ENCODE peak calls at places on chromosomes 11 and 22, in seven cellular contexts. F is lower lobe of right lung, L is left ventricle myocardium superior, C is occipital lobe, H is fibroblast of villous mesenchyme, Q is GM23338, U is amniotic stem cell. G is an unnamed sample.

GRCh38 chr11:61577383-61578118 is 3.3 kb downstream of the SYT7 start:
- DNase-seq in Q (peak), L (peak), U (no peak), C (no peak), H (no peak), F (no peak), G (no peak)

GRCh38 chr11:123381817-123382554 is 48.1 kb upstream of the GRAMD1B start:
- DNase-seq in L (no peak), Q (no peak), U (no peak), C (no peak), F (no peak), H (no peak), G (no peak)

GRCh38 chr22:40694409-40694808 is 15.1 kb downstream of the MCHR1 start:
- DNase-seq in F (no peak), L (no peak), Q (no peak), C (no peak), U (no peak), H (peak), G (no peak)

GRCh38 chr11:12126352-12127019 is 16.1 kb downstream of the MICAL2 start:
- DNase-seq in L (no peak), U (no peak), Q (no peak), F (peak), C (no peak), H (peak), G (peak)

GRCh38 chr11:88508558-88508807 is 170.9 kb upstream of the CTSC start:
- DNase-seq in Q (no peak), L (no peak), H (no peak), F (no peak), U (no peak), C (no peak), G (no peak)

GRCh38 chr22:46763051-46763705 is 728 bp downstream of the TBC1D22A start:
- DNase-seq in L (peak), C (no peak), Q (peak), U (no peak), H (peak), F (peak), G (peak)

GRCh38 chr11:10866893-10867331 is 9.1 kb upstream of the ZBED5 start:
- DNase-seq in U (peak), H (peak), Q (no peak), L (no peak), C (no peak), F (no peak), G (peak)

GRCh38 chr11:94706211-94706610 is 61.9 kb upstream of the AMOTL1 start:
- DNase-seq in H (no peak), Q (no peak), U (no peak), C (no peak), F (no peak), L (peak), G (no peak)

GRCh38 chr11:112343368-112344039 is 82.8 kb upstream of the PLET1 start:
- DNase-seq in H (peak), L (no peak), C (no peak), F (no peak), U (no peak), Q (no peak), G (no peak)

GRCh38 chr11:43124272-43124920 is 187.4 kb upstream of the API5 start:
- DNase-seq in C (no peak), F (no peak), Q (no peak), H (no peak), L (no peak), U (no peak), G (no peak)

GRCh38 chr22:22214819-22215329 is 29.7 kb upstream of the VPREB1 start:
- DNase-seq in U (no peak), L (no peak), C (no peak), H (no peak), F (no peak), Q (no peak), G (no peak)

GRCh38 chr11:28110839-28111235 is 2.6 kb downstream of the METTL15 start:
- DNase-seq in C (no peak), U (no peak), F (no peak), L (no peak), H (peak), Q (no peak), G (peak)

GRCh38 chr11:82719316-82719715 is 14.3 kb downstream of the FAM181B start:
- DNase-seq in H (no peak), Q (no peak), C (peak), L (no peak), F (no peak), U (no peak), G (no peak)

GRCh38 chr11:103735497-103736032 is 300.9 kb upstream of the DDI1 start:
- DNase-seq in H (no peak), Q (no peak), F (no peak), U (no peak), L (no peak), C (no peak), G (no peak)

GRCh38 chr11:78408619-78409018 is 9.0 kb downstream of the GAB2 start:
- DNase-seq in C (no peak), Q (no peak), L (no peak), H (no peak), U (no peak), F (no peak), G (no peak)

GRCh38 chr22:21674611-21675010 is 8.8 kb downstream of the PPIL2 start:
- DNase-seq in F (no peak), U (no peak), L (no peak), C (no peak), H (no peak), Q (no peak), G (no peak)